ENCODE peak calls at places on chromosomes 2 and 18, in eight cellular contexts. K is activated CD8-positive, alpha-beta memory T cell treated with anti-CD3 and anti-CD28 coated beads, Interleukin-2, amount 10 ng/mL, durations not matched to agents 7 days and 5 days; Y is cardiac muscle cell; X is thoracic aorta; B is hypothalamus; O is astrocyte of the spinal cord; R is fibroblast of lung; D is left cardiac atrium. L is an unnamed sample.

GRCh38 chr2:99488587-99488998 is 1.2 kb downstream of the REV1 start:
- DNase-seq in X (no peak), O (peak), K (no peak), B (no peak), Y (no peak), R (peak), D (no peak), L (no peak)

GRCh38 chr18:57223160-57223870 is 76.4 kb downstream of the BOD1L2 start:
- DNase-seq in K (no peak), B (no peak), O (no peak), R (no peak), X (no peak), Y (no peak), D (no peak), L (no peak)

GRCh38 chr18:68233043-68233442 is 481.9 kb downstream of the TMX3 start:
- DNase-seq in R (no peak), D (no peak), X (no peak), K (no peak), O (no peak), Y (no peak), B (no peak), L (no peak)

GRCh38 chr2:109266998-109267854 is 138.2 kb downstream of the SH3RF3 start:
- DNase-seq in X (no peak), R (no peak), D (peak), O (no peak), B (no peak), Y (no peak), K (no peak), L (no peak)

GRCh38 chr2:133415210-133415876 is 152.9 kb downstream of the NCKAP5 start:
- DNase-seq in B (peak), O (no peak), K (no peak), Y (no peak), R (peak), X (no peak), D (peak), L (no peak)

GRCh38 chr2:128605931-128606330 is 287.3 kb upstream of the HS6ST1 start:
- DNase-seq in X (no peak), O (no peak), D (no peak), B (no peak), Y (no peak), K (no peak), R (no peak), L (no peak)

GRCh38 chr2:110806053-110806452 is 73.7 kb downstream of the ACOXL start:
- DNase-seq in B (no peak), X (no peak), Y (no peak), K (no peak), R (no peak), D (no peak), O (no peak), L (peak)

GRCh38 chr2:1521878-1522495 is 108.7 kb downstream of the TPO start:
- DNase-seq in B (no peak), D (no peak), X (no peak), Y (no peak), K (no peak), R (no peak), O (no peak), L (no peak)

GRCh38 chr2:185291035-185291647 is 447.5 kb upstream of the FSIP2 start:
- DNase-seq in X (no peak), D (peak), K (no peak), Y (peak), O (peak), R (peak), B (no peak), L (no peak)

GRCh38 chr2:131032393-131032836 is 60.8 kb downstream of the FAM168B start:
- DNase-seq in K (no peak), B (no peak), R (no peak), D (no peak), O (no peak), X (no peak), Y (no peak), L (peak)

GRCh38 chr2:39920318-39920775 is 141.3 kb upstream of the THUMPD2 start:
- DNase-seq in K (peak), D (no peak), X (no peak), Y (peak), B (no peak), O (no peak), R (no peak), L (no peak)

GRCh38 chr2:74020717-74021406 is 36.2 kb downstream of the TET3 start:
- DNase-seq in Y (no peak), R (no peak), O (no peak), D (no peak), B (peak), K (no peak), X (no peak), L (no peak)

GRCh38 chr2:81304154-81304830 is 999.7 kb upstream of the LRRTM1 start:
- DNase-seq in X (no peak), B (no peak), R (no peak), Y (no peak), K (no peak), D (no peak), O (no peak), L (no peak)

GRCh38 chr2:12504443-12504842 is 212.3 kb upstream of the TRIB2 start:
- DNase-seq in Y (no peak), D (no peak), O (peak), K (peak), R (no peak), X (no peak), B (no peak), L (no peak)

GRCh38 chr2:170076189-170076588 is 101.8 kb upstream of the MYO3B start:
- DNase-seq in K (no peak), R (no peak), B (no peak), O (no peak), D (no peak), Y (no peak), X (no peak), L (no peak)

GRCh38 chr18:56312554-56312953 is 325.8 kb downstream of the TXNL1 start:
- DNase-seq in K (no peak), Y (no peak), X (no peak), B (no peak), O (no peak), D (no peak), R (no peak), L (no peak)

GRCh38 chr2:68653538-68653982 is 10.2 kb downstream of the PROKR1 start:
- DNase-seq in O (peak), R (peak), B (no peak), D (peak), X (no peak), Y (no peak), K (peak), L (no peak)

GRCh38 chr2:29502452-29502851 is 387.2 kb downstream of the CLIP4 start:
- DNase-seq in O (no peak), X (no peak), Y (no peak), B (no peak), R (no peak), D (no peak), K (no peak), L (no peak)

GRCh38 chr2:10911291-10912075 is at the start of gene KCNF1:
- DNase-seq in X (no peak), Y (peak), O (peak), D (no peak), R (peak), K (no peak), B (no peak), L (peak)

GRCh38 chr18:62637807-62638687 is 77.3 kb upstream of the PHLPP1 start:
- DNase-seq in B (peak), Y (peak), X (no peak), D (no peak), R (peak), O (no peak), K (peak), L (no peak)

GRCh38 chr18:41753826-41754225 is 201.2 kb upstream of the PIK3C3 start:
- DNase-seq in R (no peak), Y (no peak), X (no peak), K (no peak), O (no peak), D (no peak), B (no peak), L (no peak)

GRCh38 chr18:13831864-13832508 is 8.0 kb downstream of the MC5R start:
- DNase-seq in Y (no peak), X (no peak), O (no peak), K (no peak), D (no peak), B (no peak), R (no peak), L (peak)

GRCh38 chr18:2572144-2572682 is 856 bp downstream of the NDC80 start:
- DNase-seq in Y (no peak), R (no peak), X (no peak), D (no peak), B (no peak), O (no peak), K (no peak), L (no peak)

GRCh38 chr2:38159171-38159570 is 83.2 kb upstream of the CYP1B1 start:
- DNase-seq in Y (no peak), O (peak), D (no peak), R (no peak), B (no peak), K (no peak), X (no peak), L (no peak)

GRCh38 chr2:74690571-74690970 is 36.5 kb downstream of the SEMA4F start:
- DNase-seq in K (no peak), R (peak), B (peak), O (peak), D (no peak), X (no peak), Y (peak), L (no peak)

GRCh38 chr2:235416816-235417499 is 76.9 kb upstream of the AGAP1 start:
- DNase-seq in R (peak), O (peak), X (no peak), D (no peak), B (no peak), K (no peak), Y (no peak), L (no peak)

GRCh38 chr2:144660518-144661316 is 140.8 kb upstream of the ZEB2 start:
- DNase-seq in B (no peak), Y (no peak), K (no peak), D (no peak), O (peak), R (peak), X (no peak), L (no peak)

GRCh38 chr2:166892397-166892796 is 4.1 kb downstream of the XIRP2 start:
- DNase-seq in R (no peak), Y (no peak), X (no peak), K (no peak), B (no peak), D (no peak), O (no peak), L (no peak)

GRCh38 chr2:172931256-172931894 is 144.3 kb upstream of the MAP3K20 start:
- DNase-seq in B (no peak), O (peak), D (peak), X (no peak), K (no peak), R (peak), Y (peak), L (no peak)

GRCh38 chr2:69735696-69736095 is 6.2 kb upstream of the ANXA4 start:
- DNase-seq in B (no peak), X (no peak), D (no peak), K (no peak), O (no peak), Y (no peak), R (no peak), L (peak)

GRCh38 chr2:10447300-10448207 is 573 bp downstream of the ODC1 start:
- DNase-seq in D (peak), X (no peak), O (peak), Y (peak), B (peak), R (peak), K (peak), L (no peak)

GRCh38 chr2:109532728-109533076 is 81.1 kb downstream of the SEPTIN10 start:
- DNase-seq in D (no peak), B (no peak), K (no peak), R (no peak), Y (no peak), O (no peak), X (no peak), L (no peak)

GRCh38 chr2:179340678-179341077 is 76.0 kb upstream of the SESTD1 start:
- DNase-seq in K (no peak), Y (peak), B (no peak), R (peak), O (peak), X (no peak), D (no peak), L (no peak)

GRCh38 chr2:172375247-172375646 is 52.1 kb upstream of the ITGA6 start:
- DNase-seq in B (no peak), K (no peak), Y (no peak), O (no peak), D (no peak), X (no peak), R (peak), L (no peak)

GRCh38 chr2:5076599-5076998 is 615.6 kb upstream of the SOX11 start:
- DNase-seq in Y (no peak), B (no peak), R (no peak), K (no peak), O (no peak), D (no peak), X (no peak), L (no peak)

GRCh38 chr18:5066380-5066977 is 130.6 kb downstream of the AKAIN1 start:
- DNase-seq in Y (no peak), B (no peak), O (no peak), X (no peak), K (no peak), D (no peak), R (no peak), L (no peak)

GRCh38 chr2:96517079-96517478 is 11.9 kb upstream of the NEURL3 start:
- DNase-seq in K (no peak), D (no peak), Y (no peak), R (no peak), B (no peak), O (no peak), X (no peak), L (no peak)